ENCODE peak calls at places on chromosome 18, in nine cellular contexts. One of them, this sample, is unnamed.

GRCh38 chr18:13973061-13973460 is 57.7 kb upstream of the MC2R start:
- DNase-seq in KG1: no peak
- DNase-seq in HTR-8/SVneo: no peak
- DNase-seq in right lobe of liver: no peak
- DNase-seq in G401: peak
- DNase-seq in neural crest cell: no peak
- DNase-seq in CD8-positive, alpha-beta T cell: no peak
- DNase-seq in HT1080: no peak
- DNase-seq in LoVo: no peak
- DNase-seq in this sample: no peak

GRCh38 chr18:23871410-23871809 is 143.1 kb upstream of the TTC39C start:
- DNase-seq in G401: no peak
- DNase-seq in right lobe of liver: no peak
- DNase-seq in CD8-positive, alpha-beta T cell: peak
- DNase-seq in KG1: no peak
- DNase-seq in HT1080: peak
- DNase-seq in neural crest cell: no peak
- DNase-seq in LoVo: peak
- DNase-seq in HTR-8/SVneo: no peak
- DNase-seq in this sample: peak

GRCh38 chr18:79169958-79170555 is 100.9 kb downstream of the ATP9B start:
- DNase-seq in neural crest cell: no peak
- DNase-seq in KG1: no peak
- DNase-seq in CD8-positive, alpha-beta T cell: no peak
- DNase-seq in right lobe of liver: no peak
- DNase-seq in HTR-8/SVneo: no peak
- DNase-seq in HT1080: no peak
- DNase-seq in LoVo: no peak
- DNase-seq in G401: no peak
- DNase-seq in this sample: peak

GRCh38 chr18:63322908-63323634 is 3.5 kb upstream of the BCL2 start:
- DNase-seq in neural crest cell: peak
- DNase-seq in right lobe of liver: no peak
- DNase-seq in HT1080: peak
- DNase-seq in CD8-positive, alpha-beta T cell: peak
- DNase-seq in HTR-8/SVneo: no peak
- DNase-seq in KG1: peak
- DNase-seq in LoVo: peak
- DNase-seq in G401: peak
- DNase-seq in this sample: peak

GRCh38 chr18:74689251-74689650 is 91.6 kb downstream of the ZNF407 start:
- DNase-seq in neural crest cell: no peak
- DNase-seq in CD8-positive, alpha-beta T cell: no peak
- DNase-seq in HTR-8/SVneo: no peak
- DNase-seq in LoVo: no peak
- DNase-seq in KG1: no peak
- DNase-seq in G401: no peak
- DNase-seq in HT1080: no peak
- DNase-seq in right lobe of liver: no peak
- DNase-seq in this sample: no peak

GRCh38 chr18:54100466-54100865 is 124.0 kb downstream of the MBD2 start:
- DNase-seq in LoVo: no peak
- DNase-seq in HT1080: no peak
- DNase-seq in HTR-8/SVneo: no peak
- DNase-seq in right lobe of liver: no peak
- DNase-seq in KG1: no peak
- DNase-seq in G401: no peak
- DNase-seq in neural crest cell: no peak
- DNase-seq in CD8-positive, alpha-beta T cell: no peak
- DNase-seq in this sample: no peak

GRCh38 chr18:2981212-2981728 is 31.7 kb downstream of the LPIN2 start:
- DNase-seq in CD8-positive, alpha-beta T cell: no peak
- DNase-seq in neural crest cell: no peak
- DNase-seq in LoVo: peak
- DNase-seq in right lobe of liver: no peak
- DNase-seq in HTR-8/SVneo: peak
- DNase-seq in KG1: no peak
- DNase-seq in HT1080: peak
- DNase-seq in G401: no peak
- DNase-seq in this sample: peak

GRCh38 chr18:73626221-73626620 is 521.4 kb downstream of the FBXO15 start:
- DNase-seq in right lobe of liver: no peak
- DNase-seq in LoVo: no peak
- DNase-seq in G401: no peak
- DNase-seq in HT1080: no peak
- DNase-seq in KG1: no peak
- DNase-seq in HTR-8/SVneo: no peak
- DNase-seq in CD8-positive, alpha-beta T cell: no peak
- DNase-seq in neural crest cell: no peak
- DNase-seq in this sample: no peak

GRCh38 chr18:75496151-75496550 is 68.6 kb upstream of the SMIM21 start:
- DNase-seq in neural crest cell: no peak
- DNase-seq in LoVo: no peak
- DNase-seq in CD8-positive, alpha-beta T cell: no peak
- DNase-seq in G401: no peak
- DNase-seq in right lobe of liver: no peak
- DNase-seq in KG1: no peak
- DNase-seq in HTR-8/SVneo: no peak
- DNase-seq in HT1080: no peak
- DNase-seq in this sample: no peak

GRCh38 chr18:76922107-76922506 is 99.8 kb downstream of the ZNF236 start:
- DNase-seq in HTR-8/SVneo: peak
- DNase-seq in KG1: peak
- DNase-seq in neural crest cell: peak
- DNase-seq in CD8-positive, alpha-beta T cell: peak
- DNase-seq in right lobe of liver: peak
- DNase-seq in HT1080: no peak
- DNase-seq in LoVo: no peak
- DNase-seq in G401: peak
- DNase-seq in this sample: peak

GRCh38 chr18:47779381-47779780 is 151.1 kb downstream of the SMAD2 start:
- DNase-seq in neural crest cell: no peak
- DNase-seq in KG1: no peak
- DNase-seq in HTR-8/SVneo: no peak
- DNase-seq in right lobe of liver: no peak
- DNase-seq in LoVo: no peak
- DNase-seq in G401: no peak
- DNase-seq in CD8-positive, alpha-beta T cell: no peak
- DNase-seq in HT1080: no peak
- DNase-seq in this sample: no peak

GRCh38 chr18:25517881-25518715 is 166.1 kb upstream of the ZNF521 start:
- DNase-seq in LoVo: no peak
- DNase-seq in HT1080: peak
- DNase-seq in G401: no peak
- DNase-seq in CD8-positive, alpha-beta T cell: no peak
- DNase-seq in right lobe of liver: no peak
- DNase-seq in neural crest cell: no peak
- DNase-seq in KG1: no peak
- DNase-seq in HTR-8/SVneo: no peak
- DNase-seq in this sample: no peak

GRCh38 chr18:55988537-55988936 is 400.5 kb upstream of the TCF4 start:
- DNase-seq in right lobe of liver: no peak
- DNase-seq in G401: no peak
- DNase-seq in neural crest cell: no peak
- DNase-seq in CD8-positive, alpha-beta T cell: no peak
- DNase-seq in KG1: no peak
- DNase-seq in HTR-8/SVneo: no peak
- DNase-seq in HT1080: peak
- DNase-seq in LoVo: no peak
- DNase-seq in this sample: peak

GRCh38 chr18:72941001-72941400 is 73.2 kb upstream of the NETO1 start:
- DNase-seq in HT1080: no peak
- DNase-seq in neural crest cell: no peak
- DNase-seq in LoVo: no peak
- DNase-seq in right lobe of liver: no peak
- DNase-seq in CD8-positive, alpha-beta T cell: no peak
- DNase-seq in HTR-8/SVneo: no peak
- DNase-seq in KG1: no peak
- DNase-seq in G401: no peak
- DNase-seq in this sample: peak

GRCh38 chr18:28729321-28729720 is 552.4 kb upstream of the CDH2 start:
- DNase-seq in neural crest cell: no peak
- DNase-seq in right lobe of liver: no peak
- DNase-seq in HT1080: peak
- DNase-seq in HTR-8/SVneo: peak
- DNase-seq in G401: no peak
- DNase-seq in LoVo: no peak
- DNase-seq in KG1: no peak
- DNase-seq in CD8-positive, alpha-beta T cell: no peak
- DNase-seq in this sample: no peak